ENCODE peak calls at places on chromosomes 4 and X, in six cellular contexts. W, O, C, J, Y and P are unnamed samples.

GRCh38 chrX:81925812-81926211 is 723.9 kb downstream of the SH3BGRL start:
- DNase-seq in W (no peak), O (no peak), C (no peak), J (no peak), Y (no peak), P (no peak)

GRCh38 chr4:153488719-153489384 is 22.7 kb downstream of the TMEM131L start:
- DNase-seq in W (peak), O (no peak), C (peak), J (no peak), Y (peak), P (peak)

GRCh38 chr4:37453004-37453360 is 208.4 kb downstream of the NWD2 start:
- DNase-seq in W (peak), O (peak), C (peak), J (no peak), Y (peak), P (peak)

GRCh38 chr4:98484031-98484430 is 174.4 kb downstream of the TSPAN5 start:
- DNase-seq in W (peak), O (peak), C (peak), J (no peak), Y (peak), P (no peak)

GRCh38 chrX:41922125-41922521 is 1.2 kb downstream of the CASK start:
- DNase-seq in W (peak), O (peak), C (peak), J (no peak), Y (peak), P (peak)

GRCh38 chr4:152619556-152619955 is 60.2 kb downstream of the TMEM154 start:
- DNase-seq in W (no peak), O (no peak), C (no peak), J (no peak), Y (no peak), P (no peak)

GRCh38 chr4:7354937-7355336 is 79.8 kb downstream of the PSAPL1 start:
- DNase-seq in W (peak), O (no peak), C (no peak), J (no peak), Y (no peak), P (no peak)

GRCh38 chrX:154600962-154601374 is 16.0 kb downstream of the CTAG1A start:
- DNase-seq in W (peak), O (no peak), C (peak), J (no peak), Y (peak), P (peak)

GRCh38 chrX:112759512-112759911 is 79.8 kb upstream of the LHFPL1 start:
- DNase-seq in W (no peak), O (no peak), C (peak), J (no peak), Y (no peak), P (no peak)

GRCh38 chr4:10354225-10354624 is 103.0 kb downstream of the ZNF518B start:
- DNase-seq in W (no peak), O (no peak), C (no peak), J (no peak), Y (no peak), P (no peak)

GRCh38 chrX:126141014-126141413 is 25.1 kb downstream of the DCAF12L2 start:
- DNase-seq in W (no peak), O (no peak), C (peak), J (no peak), Y (no peak), P (no peak)

GRCh38 chr4:16853653-16854052 is 44.8 kb downstream of the LDB2 start:
- DNase-seq in W (no peak), O (no peak), C (no peak), J (no peak), Y (no peak), P (no peak)

GRCh38 chrX:25013593-25014365 is 2.0 kb downstream of the ARX start:
- DNase-seq in W (no peak), O (no peak), C (no peak), J (no peak), Y (no peak), P (peak)

GRCh38 chrX:72487661-72488060 is 85.0 kb downstream of the HDAC8 start:
- DNase-seq in W (no peak), O (no peak), C (no peak), J (no peak), Y (no peak), P (no peak)

GRCh38 chr4:101282076-101282844 is 65.1 kb downstream of the PPP3CA start:
- DNase-seq in W (no peak), O (no peak), C (no peak), J (no peak), Y (no peak), P (no peak)

GRCh38 chr4:2085496-2085901 is 26.4 kb downstream of the NAT8L start:
- DNase-seq in W (no peak), O (no peak), C (no peak), J (no peak), Y (no peak), P (no peak)

GRCh38 chr4:154660052-154660451 is 47.6 kb upstream of the FGG start:
- DNase-seq in W (no peak), O (peak), C (no peak), J (no peak), Y (no peak), P (no peak)

GRCh38 chr4:76821661-76822060 is 76.3 kb downstream of the SOWAHB start:
- DNase-seq in W (peak), O (peak), C (no peak), J (no peak), Y (peak), P (no peak)